ENCODE peak calls at places on chromosomes 2 and 18, in ten cellular contexts. One of them, this sample, is unnamed.

GRCh38 chr2:230942920-230943896 is 18.2 kb upstream of the GPR55 start:
- DNase-seq in AG04449: no peak
- DNase-seq in right cardiac atrium: peak; percentile 73
- DNase-seq in right lobe of liver: no peak
- DNase-seq in spleen: no peak
- DNase-seq in sigmoid colon: no peak
- DNase-seq in GM23338: no peak
- DNase-seq in HepG2: no peak
- DNase-seq in SK-N-SH: no peak
- DNase-seq in CD8-positive, alpha-beta T cell: no peak
- DNase-seq in this sample: no peak

GRCh38 chr18:48723837-48724236 is 185.0 kb downstream of the CTIF start:
- DNase-seq in SK-N-SH: no peak
- DNase-seq in HepG2: no peak
- DNase-seq in GM23338: no peak
- DNase-seq in right lobe of liver: no peak
- DNase-seq in AG04449: no peak
- DNase-seq in spleen: no peak
- DNase-seq in CD8-positive, alpha-beta T cell: no peak
- DNase-seq in sigmoid colon: no peak
- DNase-seq in right cardiac atrium: no peak
- DNase-seq in this sample: no peak

GRCh38 chr2:45256867-45257641 is 247.8 kb upstream of the SIX2 start:
- DNase-seq in HepG2: peak; percentile 75
- DNase-seq in CD8-positive, alpha-beta T cell: no peak
- DNase-seq in SK-N-SH: no peak
- DNase-seq in sigmoid colon: no peak
- DNase-seq in GM23338: peak; percentile 57
- DNase-seq in AG04449: no peak
- DNase-seq in right cardiac atrium: no peak
- DNase-seq in spleen: no peak
- DNase-seq in right lobe of liver: peak; percentile 75
- DNase-seq in this sample: no peak

GRCh38 chr2:136179602-136179975 is 61.6 kb upstream of the CXCR4 start:
- DNase-seq in spleen: no peak
- DNase-seq in right lobe of liver: no peak
- DNase-seq in right cardiac atrium: no peak
- DNase-seq in SK-N-SH: no peak
- DNase-seq in HepG2: no peak
- DNase-seq in sigmoid colon: no peak
- DNase-seq in AG04449: no peak
- DNase-seq in GM23338: no peak
- DNase-seq in CD8-positive, alpha-beta T cell: no peak
- DNase-seq in this sample: no peak

GRCh38 chr2:107128381-107128780 is 242.4 kb upstream of the ST6GAL2 start:
- DNase-seq in right cardiac atrium: no peak
- DNase-seq in sigmoid colon: no peak
- DNase-seq in GM23338: no peak
- DNase-seq in HepG2: no peak
- DNase-seq in CD8-positive, alpha-beta T cell: no peak
- DNase-seq in spleen: no peak
- DNase-seq in AG04449: no peak
- DNase-seq in right lobe of liver: no peak
- DNase-seq in SK-N-SH: no peak
- DNase-seq in this sample: no peak

GRCh38 chr2:70241338-70241737 is 7.1 kb downstream of the TIA1 start:
- DNase-seq in sigmoid colon: no peak
- DNase-seq in HepG2: no peak
- DNase-seq in spleen: no peak
- DNase-seq in right lobe of liver: no peak
- DNase-seq in CD8-positive, alpha-beta T cell: no peak
- DNase-seq in SK-N-SH: no peak
- DNase-seq in right cardiac atrium: no peak
- DNase-seq in GM23338: no peak
- DNase-seq in AG04449: no peak
- DNase-seq in this sample: no peak

GRCh38 chr2:238125127-238125885 is 13.2 kb upstream of the KLHL30 start:
- DNase-seq in SK-N-SH: no peak
- DNase-seq in GM23338: no peak
- DNase-seq in right lobe of liver: peak; percentile 47
- DNase-seq in HepG2: no peak
- DNase-seq in sigmoid colon: no peak
- DNase-seq in right cardiac atrium: peak; percentile 49
- DNase-seq in spleen: peak; percentile 58
- DNase-seq in CD8-positive, alpha-beta T cell: no peak
- DNase-seq in AG04449: no peak
- DNase-seq in this sample: no peak

GRCh38 chr2:100412866-100413265 is 4.6 kb downstream of the CHST10 start:
- DNase-seq in right lobe of liver: no peak
- DNase-seq in right cardiac atrium: no peak
- DNase-seq in CD8-positive, alpha-beta T cell: no peak
- DNase-seq in spleen: no peak
- DNase-seq in AG04449: no peak
- DNase-seq in GM23338: peak; percentile 22
- DNase-seq in HepG2: no peak
- DNase-seq in SK-N-SH: no peak
- DNase-seq in sigmoid colon: no peak
- DNase-seq in this sample: no peak

GRCh38 chr2:27080140-27080469 is 1.7 kb downstream of the EMILIN1 start:
- DNase-seq in CD8-positive, alpha-beta T cell: no peak
- DNase-seq in spleen: peak; percentile 77
- DNase-seq in right lobe of liver: no peak
- DNase-seq in right cardiac atrium: no peak
- DNase-seq in SK-N-SH: no peak
- DNase-seq in sigmoid colon: no peak
- DNase-seq in AG04449: no peak
- DNase-seq in GM23338: no peak
- DNase-seq in HepG2: no peak
- DNase-seq in this sample: no peak

GRCh38 chr2:50346586-50347351 is 685.2 kb downstream of the NRXN1 start:
- DNase-seq in sigmoid colon: no peak
- DNase-seq in AG04449: no peak
- DNase-seq in CD8-positive, alpha-beta T cell: no peak
- DNase-seq in HepG2: no peak
- DNase-seq in spleen: peak; percentile 43
- DNase-seq in GM23338: peak; percentile 38
- DNase-seq in right cardiac atrium: no peak
- DNase-seq in SK-N-SH: peak; percentile 58
- DNase-seq in right lobe of liver: no peak
- DNase-seq in this sample: no peak

GRCh38 chr18:43029414-43029813 is 86.1 kb downstream of the RIT2 start:
- DNase-seq in GM23338: no peak
- DNase-seq in spleen: no peak
- DNase-seq in SK-N-SH: no peak
- DNase-seq in CD8-positive, alpha-beta T cell: no peak
- DNase-seq in right cardiac atrium: no peak
- DNase-seq in sigmoid colon: no peak
- DNase-seq in AG04449: no peak
- DNase-seq in right lobe of liver: no peak
- DNase-seq in HepG2: no peak
- DNase-seq in this sample: no peak

GRCh38 chr2:160963957-160964356 is 196.3 kb upstream of the TANK start:
- DNase-seq in SK-N-SH: no peak
- DNase-seq in CD8-positive, alpha-beta T cell: no peak
- DNase-seq in right lobe of liver: no peak
- DNase-seq in right cardiac atrium: no peak
- DNase-seq in HepG2: no peak
- DNase-seq in spleen: no peak
- DNase-seq in AG04449: no peak
- DNase-seq in sigmoid colon: no peak
- DNase-seq in GM23338: no peak
- DNase-seq in this sample: no peak

GRCh38 chr18:2515408-2515807 is 55.9 kb downstream of the METTL4 start:
- DNase-seq in AG04449: peak; percentile 75
- DNase-seq in HepG2: no peak
- DNase-seq in CD8-positive, alpha-beta T cell: no peak
- DNase-seq in SK-N-SH: no peak
- DNase-seq in spleen: no peak
- DNase-seq in GM23338: no peak
- DNase-seq in sigmoid colon: no peak
- DNase-seq in right lobe of liver: no peak
- DNase-seq in right cardiac atrium: no peak
- DNase-seq in this sample: no peak

GRCh38 chr18:23998811-23999210 is 15.7 kb upstream of the TTC39C start:
- DNase-seq in HepG2: peak; percentile 68
- DNase-seq in sigmoid colon: no peak
- DNase-seq in AG04449: no peak
- DNase-seq in spleen: no peak
- DNase-seq in right cardiac atrium: no peak
- DNase-seq in GM23338: no peak
- DNase-seq in CD8-positive, alpha-beta T cell: no peak
- DNase-seq in right lobe of liver: no peak
- DNase-seq in SK-N-SH: no peak
- DNase-seq in this sample: no peak

GRCh38 chr2:101524811-101525430 is 50.0 kb upstream of the RFX8 start:
- DNase-seq in SK-N-SH: no peak
- DNase-seq in spleen: no peak
- DNase-seq in right lobe of liver: no peak
- DNase-seq in HepG2: peak; percentile 16
- DNase-seq in CD8-positive, alpha-beta T cell: no peak
- DNase-seq in sigmoid colon: peak; percentile 88
- DNase-seq in AG04449: no peak
- DNase-seq in right cardiac atrium: no peak
- DNase-seq in GM23338: no peak
- DNase-seq in this sample: no peak

GRCh38 chr2:3280197-3280596 is 97.4 kb downstream of the EIPR1 start:
- DNase-seq in AG04449: no peak
- DNase-seq in GM23338: no peak
- DNase-seq in right lobe of liver: peak; percentile 39
- DNase-seq in HepG2: no peak
- DNase-seq in spleen: peak; percentile 69
- DNase-seq in CD8-positive, alpha-beta T cell: no peak
- DNase-seq in right cardiac atrium: peak; percentile 46
- DNase-seq in sigmoid colon: peak; percentile 35
- DNase-seq in SK-N-SH: no peak
- DNase-seq in this sample: no peak

GRCh38 chr2:230677182-230677946 is 35.3 kb upstream of the CAB39 start:
- DNase-seq in right cardiac atrium: no peak
- DNase-seq in sigmoid colon: no peak
- DNase-seq in CD8-positive, alpha-beta T cell: no peak
- DNase-seq in spleen: no peak
- DNase-seq in HepG2: no peak
- DNase-seq in right lobe of liver: no peak
- DNase-seq in AG04449: no peak
- DNase-seq in GM23338: no peak
- DNase-seq in SK-N-SH: no peak
- DNase-seq in this sample: no peak

GRCh38 chr18:29164020-29164706 is 987.2 kb upstream of the CDH2 start:
- DNase-seq in GM23338: no peak
- DNase-seq in SK-N-SH: no peak
- DNase-seq in right cardiac atrium: no peak
- DNase-seq in right lobe of liver: no peak
- DNase-seq in spleen: no peak
- DNase-seq in HepG2: peak; percentile 3
- DNase-seq in AG04449: peak; percentile 72
- DNase-seq in CD8-positive, alpha-beta T cell: no peak
- DNase-seq in sigmoid colon: no peak
- DNase-seq in this sample: no peak

GRCh38 chr18:41121116-41121826 is 833.8 kb upstream of the PIK3C3 start:
- DNase-seq in CD8-positive, alpha-beta T cell: no peak
- DNase-seq in right cardiac atrium: no peak
- DNase-seq in spleen: no peak
- DNase-seq in right lobe of liver: no peak
- DNase-seq in sigmoid colon: no peak
- DNase-seq in AG04449: peak; percentile 44
- DNase-seq in GM23338: no peak
- DNase-seq in HepG2: no peak
- DNase-seq in SK-N-SH: no peak
- DNase-seq in this sample: no peak
- H3K4me3 ChIP-seq in CD8-positive, alpha-beta T cell: no peak overlapping the region
- H3K4me3 ChIP-seq in right cardiac atrium: no peak overlapping the region
- H3K4me3 ChIP-seq in spleen: no peak overlapping the region
- H3K4me3 ChIP-seq in right lobe of liver: no peak overlapping the region
- H3K4me3 ChIP-seq in sigmoid colon: no peak overlapping the region
- H3K4me3 ChIP-seq in AG04449: no peak overlapping the region
- H3K4me3 ChIP-seq in GM23338: no peak overlapping the region
- H3K4me3 ChIP-seq in HepG2: no peak overlapping the region
- H3K4me3 ChIP-seq in SK-N-SH: no peak overlapping the region
- H3K4me3 ChIP-seq in this sample: no peak overlapping the region

DNA sequence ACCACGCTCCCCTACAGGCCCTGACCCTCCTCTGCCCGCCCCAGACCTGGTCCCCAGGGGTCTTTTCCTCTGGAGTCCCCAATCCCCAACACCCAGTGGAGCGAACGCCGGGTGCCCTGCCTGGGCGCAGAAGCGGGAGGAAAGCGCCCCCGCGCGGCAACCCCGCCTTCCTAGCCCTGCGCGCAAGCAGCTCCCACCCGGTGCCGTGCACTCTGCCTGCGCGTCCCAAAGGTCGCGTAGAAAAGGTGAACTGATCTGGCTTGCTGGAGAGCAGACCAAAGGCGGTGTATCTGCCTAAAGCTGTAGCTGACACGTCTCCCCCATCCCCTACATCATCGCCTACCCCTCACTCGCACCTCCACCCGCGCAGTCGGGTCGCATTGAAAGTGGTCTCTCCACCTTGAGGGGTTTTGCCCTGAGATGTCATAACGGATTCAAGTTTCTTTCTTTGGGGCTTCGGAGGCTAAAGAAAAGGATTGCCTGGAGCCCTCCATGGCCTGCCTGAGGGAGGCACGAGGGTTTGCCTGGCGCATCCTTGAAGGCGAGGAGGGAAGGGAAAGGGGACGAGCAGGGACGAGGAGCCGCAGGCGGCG is 5.7 kb downstream of the GAD1 start:
- DNase-seq in AG04449: no peak
- DNase-seq in sigmoid colon: no peak
- DNase-seq in spleen: peak; percentile 76
- DNase-seq in right lobe of liver: no peak
- DNase-seq in CD8-positive, alpha-beta T cell: no peak
- DNase-seq in SK-N-SH: peak; percentile 79
- DNase-seq in HepG2: no peak
- DNase-seq in GM23338: peak; percentile 62
- DNase-seq in right cardiac atrium: peak; percentile 64
- DNase-seq in this sample: no peak
- H3K4me3 ChIP-seq in AG04449: no peak overlapping the region
- H3K4me3 ChIP-seq in sigmoid colon: peak overlapping the region; percentile 48
- H3K4me3 ChIP-seq in spleen: peak overlapping the region; percentile 27
- H3K4me3 ChIP-seq in right lobe of liver: no peak overlapping the region
- H3K4me3 ChIP-seq in CD8-positive, alpha-beta T cell: peak overlapping the region; percentile 53
- H3K4me3 ChIP-seq in SK-N-SH: peak overlapping the region; percentile 12
- H3K4me3 ChIP-seq in HepG2: no peak overlapping the region
- H3K4me3 ChIP-seq in GM23338: peak overlapping the region; percentile 63
- H3K4me3 ChIP-seq in right cardiac atrium: peak overlapping the region; percentile 51
- H3K4me3 ChIP-seq in this sample: peak overlapping the region; percentile 42

GRCh38 chr18:58891753-58892152 is 27.1 kb downstream of the ZNF532 start:
- DNase-seq in SK-N-SH: no peak
- DNase-seq in HepG2: no peak
- DNase-seq in right cardiac atrium: no peak
- DNase-seq in spleen: no peak
- DNase-seq in AG04449: no peak
- DNase-seq in right lobe of liver: no peak
- DNase-seq in GM23338: no peak
- DNase-seq in CD8-positive, alpha-beta T cell: no peak
- DNase-seq in sigmoid colon: no peak
- DNase-seq in this sample: no peak
- H3K4me3 ChIP-seq in SK-N-SH: no peak overlapping the region
- H3K4me3 ChIP-seq in HepG2: no peak overlapping the region
- H3K4me3 ChIP-seq in right cardiac atrium: peak overlapping the region; percentile 9
- H3K4me3 ChIP-seq in spleen: no peak overlapping the region
- H3K4me3 ChIP-seq in AG04449: peak overlapping the region; percentile 25
- H3K4me3 ChIP-seq in right lobe of liver: no peak overlapping the region
- H3K4me3 ChIP-seq in GM23338: no peak overlapping the region
- H3K4me3 ChIP-seq in CD8-positive, alpha-beta T cell: no peak overlapping the region
- H3K4me3 ChIP-seq in sigmoid colon: no peak overlapping the region
- H3K4me3 ChIP-seq in this sample: peak overlapping the region; percentile 16

GRCh38 chr2:6309415-6310185 is 556.1 kb downstream of the CMPK2 start:
- DNase-seq in right cardiac atrium: no peak
- DNase-seq in GM23338: no peak
- DNase-seq in sigmoid colon: no peak
- DNase-seq in CD8-positive, alpha-beta T cell: no peak
- DNase-seq in SK-N-SH: peak; percentile 64
- DNase-seq in HepG2: no peak
- DNase-seq in right lobe of liver: no peak
- DNase-seq in spleen: no peak
- DNase-seq in AG04449: no peak
- DNase-seq in this sample: no peak
- H3K4me3 ChIP-seq in right cardiac atrium: no peak overlapping the region
- H3K4me3 ChIP-seq in GM23338: no peak overlapping the region
- H3K4me3 ChIP-seq in sigmoid colon: no peak overlapping the region
- H3K4me3 ChIP-seq in CD8-positive, alpha-beta T cell: no peak overlapping the region
- H3K4me3 ChIP-seq in SK-N-SH: peak overlapping the region; percentile 20
- H3K4me3 ChIP-seq in HepG2: no peak overlapping the region
- H3K4me3 ChIP-seq in right lobe of liver: no peak overlapping the region
- H3K4me3 ChIP-seq in spleen: no peak overlapping the region
- H3K4me3 ChIP-seq in AG04449: no peak overlapping the region
- H3K4me3 ChIP-seq in this sample: no peak overlapping the region

This sample was measured in tibial artery.